ENCODE peak calls at places on chromosomes 3 and 15, in six cellular contexts. V, O, U, F, C and J are unnamed samples.

GRCh38 chr3:32835943-32836342 is 18.1 kb downstream of the TRIM71 start:
- DNase-seq in V (no peak), O (no peak), U (no peak), F (no peak), C (no peak), J (no peak)

GRCh38 chr3:43059456-43059855 is 46.4 kb downstream of the POMGNT2 start:
- DNase-seq in V (no peak), O (no peak), U (no peak), F (no peak), C (no peak), J (no peak)

GRCh38 chr15:55407631-55407948 is 569 bp downstream of the CCPG1 start:
- DNase-seq in V (no peak), O (no peak), U (no peak), F (no peak), C (no peak), J (no peak)

GRCh38 chr3:48555231-48555948 is 1.2 kb downstream of the PFKFB4 start:
- DNase-seq in V (no peak), O (no peak), U (no peak), F (no peak), C (no peak), J (no peak)

GRCh38 chr3:152322756-152323155 is 54.0 kb downstream of the MBNL1 start:
- DNase-seq in V (no peak), O (no peak), U (no peak), F (no peak), C (no peak), J (no peak)

GRCh38 chr3:152268501-152269422 is at the start of gene MBNL1:
- DNase-seq in V (peak; percentile 85), O (peak; percentile 78), U (peak; percentile 61), F (peak; percentile 27), C (peak; percentile 87), J (peak; percentile 40)

GRCh38 chr3:50235716-50236483 is at the start of gene GNAI2:
- DNase-seq in V (peak; percentile 99), O (peak; percentile 98), U (peak; percentile 98), F (peak; percentile 94), C (peak; percentile 99), J (peak; percentile 92)

GRCh38 chr3:156106721-156107373 is 13.5 kb upstream of the KCNAB1 start:
- DNase-seq in V (no peak), O (no peak), U (no peak), F (no peak), C (no peak), J (no peak)

GRCh38 chr15:59862191-59863155 is 141.6 kb upstream of the FOXB1 start:
- DNase-seq in V (no peak), O (no peak), U (no peak), F (no peak), C (no peak), J (no peak)

GRCh38 chr3:47994180-47994579 is 22.0 kb downstream of the MAP4 start:
- DNase-seq in V (no peak), O (no peak), U (no peak), F (no peak), C (no peak), J (no peak)

GRCh38 chr3:26631385-26631738 is 8.8 kb downstream of the LRRC3B start:
- DNase-seq in V (no peak), O (no peak), U (no peak), F (no peak), C (no peak), J (no peak)

GRCh38 chr3:127775398-127776109 is 46.8 kb downstream of the MGLL start:
- DNase-seq in V (no peak), O (no peak), U (peak; percentile 40), F (peak; percentile 43), C (peak; percentile 73), J (peak; percentile 76)

GRCh38 chr3:118817748-118818165 is 216.9 kb downstream of the IGSF11 start:
- DNase-seq in V (peak; percentile 15), O (no peak), U (no peak), F (peak; percentile 3), C (peak; percentile 54), J (peak; percentile 6)

GRCh38 chr3:12891985-12892839 is 50.8 kb upstream of the RPL32 start:
- DNase-seq in V (peak; percentile 46), O (peak; percentile 46), U (no peak), F (peak; percentile 32), C (peak; percentile 57), J (peak; percentile 13)

GRCh38 chr3:122975163-122975923 is 52.2 kb downstream of the SEMA5B start:
- DNase-seq in V (no peak), O (no peak), U (no peak), F (no peak), C (peak; percentile 80), J (no peak)

GRCh38 chr3:38545396-38545949 is 49.3 kb downstream of the EXOG start:
- DNase-seq in V (no peak), O (no peak), U (no peak), F (no peak), C (no peak), J (no peak)

GRCh38 chr3:133620066-133620784 is 41.5 kb downstream of the TOPBP1 start:
- DNase-seq in V (no peak), O (no peak), U (no peak), F (no peak), C (no peak), J (no peak)

GRCh38 chr3:123602325-123602724 is 17.5 kb upstream of the HACD2 start:
- DNase-seq in V (no peak), O (no peak), U (no peak), F (peak; percentile 79), C (peak; percentile 89), J (peak; percentile 81)

GRCh38 chr3:42369832-42370231 is 40.6 kb downstream of the LYZL4 start:
- DNase-seq in V (no peak), O (no peak), U (no peak), F (no peak), C (no peak), J (no peak)

GRCh38 chr15:69154684-69155083 is 5.8 kb upstream of the GLCE start:
- DNase-seq in V (no peak), O (no peak), U (no peak), F (peak; percentile 71), C (peak; percentile 61), J (peak; percentile 65)

GRCh38 chr3:45224824-45225464 is 1.1 kb downstream of the TMEM158 start:
- DNase-seq in V (no peak), O (peak; percentile 9), U (no peak), F (peak; percentile 50), C (peak; percentile 73), J (peak; percentile 33)

GRCh38 chr3:184352149-184352785 is 9.1 kb downstream of the CLCN2 start:
- DNase-seq in V (no peak), O (no peak), U (no peak), F (no peak), C (no peak), J (no peak)

GRCh38 chr15:59444980-59445500 is 7.1 kb downstream of the FAM81A start:
- DNase-seq in V (no peak), O (no peak), U (no peak), F (no peak), C (no peak), J (no peak)

GRCh38 chr3:183123891-183124290 is 24.6 kb upstream of the MCCC1 start:
- DNase-seq in V (no peak), O (no peak), U (no peak), F (no peak), C (peak; percentile 13), J (no peak)

GRCh38 chr15:77059761-77060345 is 11.1 kb downstream of the TSPAN3 start:
- DNase-seq in V (no peak), O (no peak), U (no peak), F (no peak), C (no peak), J (no peak)

DNA sequence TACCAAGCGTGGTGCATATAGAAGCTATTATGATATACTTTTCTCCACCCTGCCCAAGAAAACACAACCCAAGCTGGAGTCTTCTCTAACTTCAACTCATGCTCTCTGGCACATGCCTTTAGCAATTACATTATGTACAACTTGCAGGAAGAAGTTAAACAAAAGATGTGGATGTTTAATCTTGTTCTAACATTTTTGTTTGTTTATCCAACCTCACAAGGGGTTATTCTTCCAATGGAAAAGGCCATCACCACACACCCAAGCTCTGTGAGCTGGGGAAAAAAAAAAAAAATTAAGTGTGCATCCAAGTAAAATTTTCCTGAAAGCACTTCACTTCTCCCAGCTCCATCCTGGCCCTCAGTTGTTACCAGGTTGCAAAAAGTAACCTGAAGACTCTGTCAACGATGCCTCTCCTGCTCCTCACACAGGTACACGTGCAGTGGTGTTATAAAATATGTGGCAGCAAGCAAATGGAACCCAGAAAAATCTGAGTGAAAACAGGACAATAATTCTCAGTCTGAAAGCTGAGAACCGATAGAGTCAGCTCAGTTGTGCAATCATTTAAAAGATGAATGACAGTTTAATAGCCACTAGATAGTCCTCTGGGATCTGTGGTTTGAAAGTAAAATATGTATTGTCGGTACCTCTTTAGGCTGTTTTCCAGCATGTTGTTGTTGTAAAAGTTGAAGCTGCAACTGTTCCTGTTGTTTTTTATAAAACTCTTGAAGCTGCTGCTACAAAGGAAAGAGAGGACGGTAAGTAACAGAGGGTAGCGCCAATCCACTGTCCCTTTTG is 531.4 kb downstream of the FOXP1 start:
- DNase-seq in V (no peak), O (no peak), U (no peak), F (no peak), C (no peak), J (peak; percentile 76)
- H3K4me3 ChIP-seq in V (no peak overlapping the region), O (no peak overlapping the region), U (peak overlapping the region; percentile 1), F (no peak overlapping the region), C (no peak overlapping the region), J (no peak overlapping the region)

GRCh38 chr15:66937588-66937987 is 127.8 kb upstream of the SMAD3 start:
- DNase-seq in V (no peak), O (no peak), U (no peak), F (no peak), C (no peak), J (no peak)

GRCh38 chr15:66935688-66936087 is 129.7 kb upstream of the SMAD3 start:
- DNase-seq in V (no peak), O (no peak), U (no peak), F (no peak), C (no peak), J (no peak)

GRCh38 chr15:66938114-66938830 is 127.1 kb upstream of the SMAD3 start:
- DNase-seq in V (no peak), O (no peak), U (no peak), F (no peak), C (no peak), J (no peak)

GRCh38 chr15:66936115-66936863 is 129.1 kb upstream of the SMAD3 start:
- DNase-seq in V (no peak), O (no peak), U (no peak), F (peak; percentile 44), C (peak; percentile 13), J (no peak)

DNA sequence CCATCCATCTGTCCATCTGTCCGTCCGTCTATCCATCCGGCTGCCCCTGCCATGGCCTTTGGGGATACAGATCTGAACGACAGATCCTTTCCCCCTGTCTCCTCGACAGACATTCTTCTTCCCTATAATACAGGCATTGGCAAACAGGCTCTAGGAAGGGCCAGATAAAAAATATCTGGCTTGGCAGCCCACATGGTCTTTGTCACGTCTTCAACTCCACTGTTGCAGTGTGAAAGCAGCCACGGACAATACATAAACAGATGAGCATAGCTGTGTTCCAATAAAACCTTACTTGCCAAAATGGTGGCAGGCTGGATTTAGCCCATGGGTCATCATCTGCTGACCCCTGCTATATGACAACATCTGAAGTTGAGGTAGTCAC is 128.5 kb upstream of the SMAD3 start:
- DNase-seq in V (no peak), O (no peak), U (no peak), F (no peak), C (no peak), J (no peak)
- H3K4me3 ChIP-seq in V (no peak overlapping the region), O (no peak overlapping the region), U (peak overlapping the region; percentile 68), F (peak overlapping the region; percentile 59), C (no peak overlapping the region), J (peak overlapping the region; percentile 31)

GRCh38 chr3:114451561-114452018 is 157.8 kb downstream of the TIGIT start:
- DNase-seq in V (no peak), O (no peak), U (no peak), F (no peak), C (peak; percentile 44), J (no peak)
- H3K4me3 ChIP-seq in V (no peak overlapping the region), O (no peak overlapping the region), U (peak overlapping the region; percentile 55), F (peak overlapping the region; percentile 31), C (no peak overlapping the region), J (no peak overlapping the region)

GRCh38 chr15:34804776-34805175 is 9.4 kb upstream of the ACTC1 start:
- DNase-seq in V (no peak), O (no peak), U (no peak), F (no peak), C (no peak), J (no peak)
- H3K4me3 ChIP-seq in V (no peak overlapping the region), O (no peak overlapping the region), U (no peak overlapping the region), F (no peak overlapping the region), C (no peak overlapping the region), J (no peak overlapping the region)